ENCODE peak calls at places on chromosomes 16 and 17, in six cellular contexts. One of them, this sample, is unnamed.
A peak's percentile ranks its signal among the peaks of the same experiment; 100 is the strongest.

GRCh38 chr17:10217916-10218315 is 19.5 kb upstream of the GAS7 start:
- DNase-seq in Calu3: no peak
- DNase-seq in fibroblast of pulmonary artery: peak; percentile 43
- DNase-seq in BJ: no peak
- DNase-seq in breast epithelium: no peak
- DNase-seq in progenitor cell of endocrine pancreas: no peak
- DNase-seq in this sample: no peak

GRCh38 chr17:13323990-13324389 is 277.7 kb downstream of the HS3ST3A1 start:
- DNase-seq in Calu3: no peak
- DNase-seq in fibroblast of pulmonary artery: peak; percentile 55
- DNase-seq in BJ: no peak
- DNase-seq in breast epithelium: no peak
- DNase-seq in progenitor cell of endocrine pancreas: no peak
- DNase-seq in this sample: no peak

GRCh38 chr17:27798376-27798775 is 2.0 kb downstream of the NOS2 start:
- DNase-seq in Calu3: no peak
- DNase-seq in fibroblast of pulmonary artery: no peak
- DNase-seq in BJ: no peak
- DNase-seq in breast epithelium: no peak
- DNase-seq in progenitor cell of endocrine pancreas: no peak
- DNase-seq in this sample: no peak

GRCh38 chr16:84806256-84806889 is 13.4 kb upstream of the CRISPLD2 start:
- DNase-seq in Calu3: peak; percentile 76
- DNase-seq in fibroblast of pulmonary artery: peak; percentile 92
- DNase-seq in BJ: peak; percentile 74
- DNase-seq in breast epithelium: no peak
- DNase-seq in progenitor cell of endocrine pancreas: no peak
- DNase-seq in this sample: peak; percentile 87

GRCh38 chr17:37648555-37648954 is 5.3 kb upstream of the DDX52 start:
- DNase-seq in Calu3: no peak
- DNase-seq in fibroblast of pulmonary artery: peak; percentile 87
- DNase-seq in BJ: peak; percentile 51
- DNase-seq in breast epithelium: no peak
- DNase-seq in progenitor cell of endocrine pancreas: no peak
- DNase-seq in this sample: no peak

GRCh38 chr16:57764341-57765159 is 29.0 kb downstream of the KATNB1 start:
- DNase-seq in Calu3: peak; percentile 65
- DNase-seq in fibroblast of pulmonary artery: peak; percentile 77
- DNase-seq in BJ: peak; percentile 35
- DNase-seq in breast epithelium: no peak
- DNase-seq in progenitor cell of endocrine pancreas: no peak
- DNase-seq in this sample: no peak

GRCh38 chr17:9334536-9335446 is 240.8 kb downstream of the STX8 start:
- DNase-seq in Calu3: no peak
- DNase-seq in fibroblast of pulmonary artery: no peak
- DNase-seq in BJ: no peak
- DNase-seq in breast epithelium: no peak
- DNase-seq in progenitor cell of endocrine pancreas: no peak
- DNase-seq in this sample: no peak

GRCh38 chr17:29049541-29050150 is 6.7 kb downstream of the PIPOX start:
- DNase-seq in Calu3: no peak
- DNase-seq in fibroblast of pulmonary artery: peak; percentile 26
- DNase-seq in BJ: no peak
- DNase-seq in breast epithelium: no peak
- DNase-seq in progenitor cell of endocrine pancreas: no peak
- DNase-seq in this sample: no peak

GRCh38 chr17:74444406-74444805 is 12.5 kb downstream of the GPRC5C start:
- DNase-seq in Calu3: no peak
- DNase-seq in fibroblast of pulmonary artery: peak; percentile 38
- DNase-seq in BJ: no peak
- DNase-seq in breast epithelium: no peak
- DNase-seq in progenitor cell of endocrine pancreas: no peak
- DNase-seq in this sample: no peak

GRCh38 chr17:81740395-81740961 is 28.4 kb downstream of the SLC25A10 start:
- DNase-seq in Calu3: no peak
- DNase-seq in fibroblast of pulmonary artery: no peak
- DNase-seq in BJ: no peak
- DNase-seq in breast epithelium: no peak
- DNase-seq in progenitor cell of endocrine pancreas: no peak
- DNase-seq in this sample: peak; percentile 82

GRCh38 chr17:55426851-55427586 is 5.4 kb upstream of the MMD start:
- DNase-seq in Calu3: no peak
- DNase-seq in fibroblast of pulmonary artery: peak; percentile 84
- DNase-seq in BJ: no peak
- DNase-seq in breast epithelium: no peak
- DNase-seq in progenitor cell of endocrine pancreas: no peak
- DNase-seq in this sample: no peak

GRCh38 chr16:57106767-57107166 is 14.4 kb downstream of the CPNE2 start:
- DNase-seq in Calu3: no peak
- DNase-seq in fibroblast of pulmonary artery: no peak
- DNase-seq in BJ: no peak
- DNase-seq in breast epithelium: no peak
- DNase-seq in progenitor cell of endocrine pancreas: no peak
- DNase-seq in this sample: no peak

GRCh38 chr17:18231156-18231555 is 5.7 kb downstream of the LLGL1 start:
- DNase-seq in Calu3: no peak
- DNase-seq in fibroblast of pulmonary artery: no peak
- DNase-seq in BJ: no peak
- DNase-seq in breast epithelium: no peak
- DNase-seq in progenitor cell of endocrine pancreas: no peak
- DNase-seq in this sample: no peak

GRCh38 chr16:29141586-29142324 is 156.9 kb downstream of the LAT start:
- DNase-seq in Calu3: no peak
- DNase-seq in fibroblast of pulmonary artery: no peak
- DNase-seq in BJ: no peak
- DNase-seq in breast epithelium: peak; percentile 31
- DNase-seq in progenitor cell of endocrine pancreas: no peak
- DNase-seq in this sample: no peak

GRCh38 chr17:4858068-4858879 is 25.1 kb downstream of the MINK1 start:
- DNase-seq in Calu3: no peak
- DNase-seq in fibroblast of pulmonary artery: peak; percentile 57
- DNase-seq in BJ: no peak
- DNase-seq in breast epithelium: no peak
- DNase-seq in progenitor cell of endocrine pancreas: no peak
- DNase-seq in this sample: no peak

GRCh38 chr17:4499431-4500187 is 928 bp downstream of the SPNS2 start:
- DNase-seq in Calu3: no peak
- DNase-seq in fibroblast of pulmonary artery: no peak
- DNase-seq in BJ: no peak
- DNase-seq in breast epithelium: no peak
- DNase-seq in progenitor cell of endocrine pancreas: no peak
- DNase-seq in this sample: no peak

GRCh38 chr17:73064084-73064938 is 28.2 kb downstream of the SLC39A11 start:
- DNase-seq in Calu3: no peak
- DNase-seq in fibroblast of pulmonary artery: no peak
- DNase-seq in BJ: no peak
- DNase-seq in breast epithelium: no peak
- DNase-seq in progenitor cell of endocrine pancreas: no peak
- DNase-seq in this sample: no peak

GRCh38 chr16:86628614-86629013 is 50.3 kb downstream of the FOXL1 start:
- DNase-seq in Calu3: no peak
- DNase-seq in fibroblast of pulmonary artery: no peak
- DNase-seq in BJ: no peak
- DNase-seq in breast epithelium: no peak
- DNase-seq in progenitor cell of endocrine pancreas: no peak
- DNase-seq in this sample: no peak
- TF ChIP-seq CTCF in Calu3: no peak
- TF ChIP-seq CTCF in fibroblast of pulmonary artery: no peak
- TF ChIP-seq CTCF in BJ: no peak
- TF ChIP-seq CTCF in breast epithelium: no peak
- TF ChIP-seq CTCF in progenitor cell of endocrine pancreas: no peak
- TF ChIP-seq CTCF in this sample: no peak

DNA sequence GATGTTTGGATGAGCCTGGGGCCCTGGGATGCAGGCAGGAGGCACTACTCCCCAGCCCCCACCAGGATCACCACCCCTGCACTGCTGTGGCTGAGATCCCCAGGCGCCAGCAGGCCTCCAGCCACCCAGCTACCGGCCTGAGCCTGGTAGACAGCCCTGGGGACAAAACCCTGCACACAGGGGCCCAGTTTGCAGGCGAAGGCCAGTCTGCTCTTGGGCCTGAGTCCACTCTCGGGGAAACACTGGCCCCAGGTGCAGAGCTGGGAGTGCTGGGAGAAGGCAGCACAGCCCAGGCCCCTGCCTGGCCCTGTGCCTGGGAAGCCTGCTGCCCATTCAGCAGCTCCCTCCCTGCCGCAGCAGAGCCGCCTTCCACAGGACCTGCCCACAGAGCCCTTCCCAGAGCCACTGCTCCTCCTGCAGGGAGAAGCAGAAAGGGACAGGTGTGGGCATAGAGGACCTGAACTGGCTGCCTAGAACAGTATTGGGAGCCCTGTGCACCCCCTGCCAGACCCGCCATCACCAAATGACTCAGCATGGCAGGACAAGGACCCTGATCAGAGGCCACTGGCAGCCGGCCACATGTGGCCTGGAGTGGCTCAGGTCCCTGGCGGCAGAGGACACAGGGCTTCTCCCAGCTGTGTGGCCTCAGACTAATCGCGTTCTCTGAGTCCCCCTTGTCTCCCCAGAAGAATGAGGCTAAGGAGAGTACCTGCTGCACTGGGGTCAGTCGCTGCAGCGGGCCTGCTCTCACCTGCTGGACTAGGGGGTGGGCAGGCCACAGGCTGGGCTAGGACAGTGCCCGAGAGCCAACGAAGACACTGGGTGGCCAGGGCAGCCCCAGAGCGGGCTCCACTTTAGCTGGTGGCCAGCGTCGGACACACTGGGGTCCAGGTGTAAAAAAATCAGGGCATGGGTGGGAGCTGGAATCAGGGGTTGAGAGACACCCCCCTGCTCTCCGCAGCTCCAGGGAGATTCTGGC is 10.7 kb downstream of the MSRB1 start:
- DNase-seq in Calu3: peak; percentile 62
- DNase-seq in fibroblast of pulmonary artery: peak; percentile 14
- DNase-seq in BJ: no peak
- DNase-seq in breast epithelium: no peak
- DNase-seq in progenitor cell of endocrine pancreas: no peak
- DNase-seq in this sample: no peak
- TF ChIP-seq CTCF in Calu3: no peak
- TF ChIP-seq CTCF in fibroblast of pulmonary artery: peak; percentile 3
- TF ChIP-seq CTCF in BJ: peak; percentile 15
- TF ChIP-seq CTCF in breast epithelium: no peak
- TF ChIP-seq CTCF in progenitor cell of endocrine pancreas: peak; percentile 19
- TF ChIP-seq CTCF in this sample: no peak

DNA sequence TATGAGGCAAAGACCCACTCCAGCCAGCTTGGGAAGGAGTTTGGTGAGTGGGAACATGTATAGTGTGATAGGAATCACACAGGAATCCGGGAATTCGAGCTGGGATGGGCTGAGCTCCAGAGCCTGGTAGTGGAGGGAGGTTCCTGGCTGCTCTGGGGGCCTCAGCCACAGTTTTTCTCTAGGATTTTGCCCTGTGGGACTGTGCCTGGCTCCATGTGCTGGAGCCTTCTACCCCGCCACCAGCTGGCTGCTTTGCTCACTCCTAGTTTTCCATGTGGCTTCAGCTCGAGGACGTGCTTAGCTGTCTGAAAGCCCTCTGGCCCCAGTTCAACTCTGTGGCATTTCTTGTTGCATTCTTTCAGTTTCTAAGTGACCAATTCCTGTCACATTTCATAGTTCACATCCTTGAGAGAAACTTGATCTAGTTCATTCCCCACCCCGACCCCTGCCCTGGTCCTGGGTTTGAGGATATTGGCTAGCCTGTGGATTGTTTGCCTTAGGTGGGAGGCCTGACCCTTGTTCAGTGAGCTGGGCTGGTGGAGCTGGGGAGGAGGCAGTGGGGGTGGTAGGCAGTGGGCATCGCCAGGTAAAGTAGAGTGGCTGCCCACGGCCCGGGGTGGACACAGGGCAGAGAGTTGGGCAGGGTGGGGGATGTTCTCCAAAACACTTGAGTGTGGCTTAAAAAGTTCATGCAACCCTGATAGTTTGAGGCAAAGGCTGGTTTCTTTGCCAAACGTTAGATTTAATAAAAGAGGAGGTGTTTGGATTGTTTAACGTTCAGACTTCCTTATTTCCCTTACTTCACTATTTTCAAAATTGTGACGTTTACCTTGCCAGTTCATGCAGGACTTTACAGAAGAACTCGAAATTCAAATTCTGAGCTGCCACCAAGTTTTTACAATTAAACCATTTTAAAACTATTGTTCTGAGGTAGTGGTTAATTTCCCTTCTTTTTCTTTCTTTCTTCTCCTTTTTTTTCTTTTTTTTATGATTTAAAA is 5.2 kb downstream of the SEC14L1 start:
- DNase-seq in Calu3: peak; percentile 60
- DNase-seq in fibroblast of pulmonary artery: peak; percentile 82
- DNase-seq in BJ: peak; percentile 52
- DNase-seq in breast epithelium: no peak
- DNase-seq in progenitor cell of endocrine pancreas: no peak
- DNase-seq in this sample: no peak
- TF ChIP-seq CTCF in Calu3: no peak
- TF ChIP-seq CTCF in fibroblast of pulmonary artery: peak; percentile 34
- TF ChIP-seq CTCF in BJ: peak; percentile 52
- TF ChIP-seq CTCF in breast epithelium: no peak
- TF ChIP-seq CTCF in progenitor cell of endocrine pancreas: no peak
- TF ChIP-seq CTCF in this sample: peak; percentile 46

DNA sequence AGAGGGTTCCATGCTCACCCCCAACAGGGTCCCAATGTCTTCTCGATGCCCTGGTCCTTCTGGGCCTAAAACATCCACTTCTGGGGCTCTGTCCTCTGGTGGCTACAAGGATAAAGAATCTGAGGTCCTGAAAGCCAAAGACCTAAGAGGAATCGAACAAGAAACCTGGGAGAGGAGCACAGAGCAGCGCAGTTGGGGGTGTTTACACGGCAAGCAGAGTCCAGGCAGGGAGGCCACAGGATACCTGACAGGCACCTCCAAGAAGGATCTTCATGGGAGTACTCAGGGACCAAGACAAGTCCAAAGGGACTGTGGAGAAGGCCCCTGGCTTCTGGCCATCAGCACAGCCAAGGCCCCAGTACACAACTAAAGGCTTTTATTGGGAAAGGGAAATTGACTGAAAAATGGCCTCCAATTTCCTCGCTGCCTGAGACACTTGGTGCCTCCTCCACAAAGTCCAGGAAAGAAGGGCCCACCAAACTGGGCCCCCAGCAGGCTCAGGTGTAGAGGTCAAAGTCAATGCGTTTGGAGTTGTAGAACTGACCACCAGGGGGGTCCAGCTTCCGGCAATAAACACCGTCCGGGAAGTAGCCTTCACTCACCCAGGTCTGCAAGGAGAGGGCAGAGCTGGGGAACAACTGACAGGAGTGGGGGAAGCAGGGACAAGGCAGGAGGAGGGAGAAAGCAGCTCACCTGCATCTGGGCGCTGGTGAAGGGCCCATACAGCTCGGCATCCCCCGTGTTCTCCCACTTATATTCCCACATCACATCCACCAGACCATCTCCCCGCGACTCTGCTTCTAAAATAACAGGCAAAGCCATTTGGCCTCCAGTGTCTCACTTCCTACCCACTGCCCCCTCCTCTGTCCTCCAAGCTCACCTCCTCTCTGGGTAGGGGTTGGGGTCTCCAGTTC is 2.4 kb downstream of the CD2BP2 start:
- DNase-seq in Calu3: no peak
- DNase-seq in fibroblast of pulmonary artery: no peak
- DNase-seq in BJ: no peak
- DNase-seq in breast epithelium: peak; percentile 45
- DNase-seq in progenitor cell of endocrine pancreas: no peak
- DNase-seq in this sample: no peak
- TF ChIP-seq CTCF in Calu3: no peak
- TF ChIP-seq CTCF in fibroblast of pulmonary artery: peak; percentile 5
- TF ChIP-seq CTCF in BJ: peak; percentile 19
- TF ChIP-seq CTCF in breast epithelium: no peak
- TF ChIP-seq CTCF in progenitor cell of endocrine pancreas: peak; percentile 45
- TF ChIP-seq CTCF in this sample: peak; percentile 20

GRCh38 chr17:40419559-40420331 is 2.0 kb upstream of the TOP2A start:
- DNase-seq in Calu3: peak; percentile 71
- DNase-seq in fibroblast of pulmonary artery: no peak
- DNase-seq in BJ: no peak
- DNase-seq in breast epithelium: no peak
- DNase-seq in progenitor cell of endocrine pancreas: no peak
- DNase-seq in this sample: peak; percentile 76
- TF ChIP-seq CTCF in Calu3: no peak
- TF ChIP-seq CTCF in fibroblast of pulmonary artery: no peak
- TF ChIP-seq CTCF in BJ: no peak
- TF ChIP-seq CTCF in breast epithelium: no peak
- TF ChIP-seq CTCF in progenitor cell of endocrine pancreas: no peak
- TF ChIP-seq CTCF in this sample: no peak